ENCODE peak calls at places on chromosomes 3 and 15, in seven cellular contexts. One of them, this sample, is unnamed.

GRCh38 chr3:112811150-112811884 is 35.3 kb downstream of the CD200R1L start:
- DNase-seq in sigmoid colon: peak
- DNase-seq in tibial nerve: peak
- DNase-seq in adrenal gland: peak
- DNase-seq in heart left ventricle: peak
- DNase-seq in IMR-90: peak
- DNase-seq in upper lobe of left lung: no peak
- DNase-seq in this sample: no peak

GRCh38 chr3:1792466-1792865 is 306.2 kb upstream of the CNTN4 start:
- DNase-seq in sigmoid colon: no peak
- DNase-seq in tibial nerve: no peak
- DNase-seq in adrenal gland: no peak
- DNase-seq in heart left ventricle: no peak
- DNase-seq in IMR-90: no peak
- DNase-seq in upper lobe of left lung: no peak
- DNase-seq in this sample: no peak

GRCh38 chr3:147361671-147362420 is 44.5 kb downstream of the ZIC4 start:
- DNase-seq in sigmoid colon: no peak
- DNase-seq in tibial nerve: no peak
- DNase-seq in adrenal gland: no peak
- DNase-seq in heart left ventricle: no peak
- DNase-seq in IMR-90: no peak
- DNase-seq in upper lobe of left lung: no peak
- DNase-seq in this sample: peak

GRCh38 chr15:29765898-29766537 is 56.2 kb downstream of the TJP1 start:
- DNase-seq in sigmoid colon: no peak
- DNase-seq in tibial nerve: no peak
- DNase-seq in adrenal gland: no peak
- DNase-seq in heart left ventricle: no peak
- DNase-seq in IMR-90: no peak
- DNase-seq in upper lobe of left lung: no peak
- DNase-seq in this sample: no peak

GRCh38 chr3:52216585-52217408 is 8.6 kb downstream of the TLR9 start:
- DNase-seq in sigmoid colon: no peak
- DNase-seq in tibial nerve: no peak
- DNase-seq in adrenal gland: peak
- DNase-seq in heart left ventricle: peak
- DNase-seq in IMR-90: peak
- DNase-seq in upper lobe of left lung: peak
- DNase-seq in this sample: peak

GRCh38 chr3:126807795-126808194 is 103.8 kb downstream of the CHCHD6 start:
- DNase-seq in sigmoid colon: no peak
- DNase-seq in tibial nerve: no peak
- DNase-seq in adrenal gland: no peak
- DNase-seq in heart left ventricle: no peak
- DNase-seq in IMR-90: peak
- DNase-seq in upper lobe of left lung: no peak
- DNase-seq in this sample: no peak

GRCh38 chr3:122101646-122102045 is 46.5 kb downstream of the CD86 start:
- DNase-seq in sigmoid colon: no peak
- DNase-seq in tibial nerve: no peak
- DNase-seq in adrenal gland: no peak
- DNase-seq in heart left ventricle: no peak
- DNase-seq in IMR-90: peak
- DNase-seq in upper lobe of left lung: no peak
- DNase-seq in this sample: peak

GRCh38 chr3:135084404-135084803 is 289.3 kb downstream of the EPHB1 start:
- DNase-seq in sigmoid colon: no peak
- DNase-seq in tibial nerve: no peak
- DNase-seq in adrenal gland: no peak
- DNase-seq in heart left ventricle: no peak
- DNase-seq in IMR-90: no peak
- DNase-seq in upper lobe of left lung: no peak
- DNase-seq in this sample: no peak

GRCh38 chr15:90686435-90687218 is 30.5 kb upstream of the BLM start:
- DNase-seq in sigmoid colon: no peak
- DNase-seq in tibial nerve: no peak
- DNase-seq in adrenal gland: no peak
- DNase-seq in heart left ventricle: no peak
- DNase-seq in IMR-90: peak
- DNase-seq in upper lobe of left lung: no peak
- DNase-seq in this sample: no peak

GRCh38 chr3:60839242-60839641 is 412.0 kb downstream of the FHIT start:
- DNase-seq in sigmoid colon: no peak
- DNase-seq in tibial nerve: no peak
- DNase-seq in adrenal gland: no peak
- DNase-seq in heart left ventricle: no peak
- DNase-seq in IMR-90: no peak
- DNase-seq in upper lobe of left lung: no peak
- DNase-seq in this sample: no peak

GRCh38 chr3:157136647-157137387 is 23.1 kb downstream of the CCNL1 start:
- DNase-seq in sigmoid colon: no peak
- DNase-seq in tibial nerve: no peak
- DNase-seq in adrenal gland: peak
- DNase-seq in heart left ventricle: no peak
- DNase-seq in IMR-90: peak
- DNase-seq in upper lobe of left lung: peak
- DNase-seq in this sample: no peak

GRCh38 chr3:96843505-96844203 is 29.3 kb downstream of the EPHA6 start:
- DNase-seq in sigmoid colon: no peak
- DNase-seq in tibial nerve: no peak
- DNase-seq in adrenal gland: no peak
- DNase-seq in heart left ventricle: no peak
- DNase-seq in IMR-90: no peak
- DNase-seq in upper lobe of left lung: no peak
- DNase-seq in this sample: no peak

GRCh38 chr15:94739639-94740038 is 508.3 kb downstream of the MCTP2 start:
- DNase-seq in sigmoid colon: no peak
- DNase-seq in tibial nerve: no peak
- DNase-seq in adrenal gland: no peak
- DNase-seq in heart left ventricle: no peak
- DNase-seq in IMR-90: no peak
- DNase-seq in upper lobe of left lung: no peak
- DNase-seq in this sample: no peak

GRCh38 chr15:87528873-87529272 is 727.7 kb downstream of the NTRK3 start:
- DNase-seq in sigmoid colon: no peak
- DNase-seq in tibial nerve: no peak
- DNase-seq in adrenal gland: no peak
- DNase-seq in heart left ventricle: no peak
- DNase-seq in IMR-90: no peak
- DNase-seq in upper lobe of left lung: no peak
- DNase-seq in this sample: no peak

GRCh38 chr3:187465503-187465902 is 97.3 kb downstream of the RTP4 start:
- DNase-seq in sigmoid colon: no peak
- DNase-seq in tibial nerve: no peak
- DNase-seq in adrenal gland: no peak
- DNase-seq in heart left ventricle: no peak
- DNase-seq in IMR-90: no peak
- DNase-seq in upper lobe of left lung: no peak
- DNase-seq in this sample: no peak

GRCh38 chr15:92365079-92365478 is 28.6 kb upstream of the ST8SIA2 start:
- DNase-seq in sigmoid colon: no peak
- DNase-seq in tibial nerve: no peak
- DNase-seq in adrenal gland: no peak
- DNase-seq in heart left ventricle: no peak
- DNase-seq in IMR-90: no peak
- DNase-seq in upper lobe of left lung: peak
- DNase-seq in this sample: no peak

GRCh38 chr3:157531771-157532170 is 28.6 kb upstream of the VEPH1 start:
- DNase-seq in sigmoid colon: no peak
- DNase-seq in tibial nerve: no peak
- DNase-seq in adrenal gland: no peak
- DNase-seq in heart left ventricle: no peak
- DNase-seq in IMR-90: peak
- DNase-seq in upper lobe of left lung: no peak
- DNase-seq in this sample: no peak

GRCh38 chr15:59249816-59250215 is 43.2 kb downstream of the LDHAL6B start:
- DNase-seq in sigmoid colon: no peak
- DNase-seq in tibial nerve: no peak
- DNase-seq in adrenal gland: no peak
- DNase-seq in heart left ventricle: no peak
- DNase-seq in IMR-90: no peak
- DNase-seq in upper lobe of left lung: no peak
- DNase-seq in this sample: no peak

GRCh38 chr15:53171571-53171970 is 381.4 kb upstream of the ONECUT1 start:
- DNase-seq in sigmoid colon: no peak
- DNase-seq in tibial nerve: no peak
- DNase-seq in adrenal gland: no peak
- DNase-seq in heart left ventricle: no peak
- DNase-seq in IMR-90: no peak
- DNase-seq in upper lobe of left lung: no peak
- DNase-seq in this sample: no peak

DNA sequence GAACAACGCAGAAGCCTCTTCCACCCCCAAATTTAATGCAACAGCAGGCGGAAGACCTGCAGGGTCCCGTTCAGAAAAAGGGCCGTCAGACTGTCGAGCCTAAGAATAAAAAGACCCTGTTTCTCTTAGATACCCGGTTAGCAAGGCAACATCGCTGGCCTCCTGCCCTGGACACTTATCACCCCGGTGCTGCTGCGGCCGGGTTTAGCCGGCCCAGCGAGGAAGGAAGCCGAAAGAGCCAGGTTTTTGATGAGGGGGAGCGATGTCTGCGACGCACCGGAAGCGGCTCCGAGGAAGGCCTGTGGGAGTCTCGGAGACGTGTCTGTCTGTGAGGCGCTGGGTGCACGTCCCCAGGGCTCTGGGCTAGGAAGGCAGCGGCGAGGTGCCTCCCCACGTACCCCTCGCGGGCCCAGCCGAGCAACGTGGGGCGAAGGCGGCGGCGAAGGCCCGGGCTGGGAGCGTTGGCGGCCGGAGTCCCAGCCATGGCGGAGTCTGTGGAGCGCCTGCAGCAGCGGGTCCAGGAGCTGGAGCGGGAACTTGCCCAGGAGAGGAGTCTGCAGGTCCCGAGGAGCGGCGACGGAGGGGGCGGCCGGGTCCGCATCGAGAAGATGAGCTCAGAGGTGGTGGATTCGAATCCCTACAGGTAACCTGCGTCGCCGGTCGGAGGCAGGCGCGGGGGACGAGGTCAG is at the start of gene UBA5:
- DNase-seq in sigmoid colon: peak
- DNase-seq in tibial nerve: peak
- DNase-seq in adrenal gland: peak
- DNase-seq in heart left ventricle: peak
- DNase-seq in IMR-90: peak
- DNase-seq in upper lobe of left lung: peak
- DNase-seq in this sample: peak
- TF ChIP-seq POLR2A in sigmoid colon: no peak
- TF ChIP-seq POLR2A in tibial nerve: no peak
- TF ChIP-seq POLR2A in adrenal gland: no peak
- TF ChIP-seq POLR2A in heart left ventricle: no peak
- TF ChIP-seq POLR2A in IMR-90: peak
- TF ChIP-seq POLR2A in upper lobe of left lung: no peak
- TF ChIP-seq POLR2A in this sample: peak

GRCh38 chr3:69122398-69122797 is at the start of gene LMOD3:
- DNase-seq in sigmoid colon: no peak
- DNase-seq in tibial nerve: no peak
- DNase-seq in adrenal gland: no peak
- DNase-seq in heart left ventricle: peak
- DNase-seq in IMR-90: no peak
- DNase-seq in upper lobe of left lung: no peak
- DNase-seq in this sample: no peak
- TF ChIP-seq POLR2A in sigmoid colon: no peak
- TF ChIP-seq POLR2A in tibial nerve: no peak
- TF ChIP-seq POLR2A in adrenal gland: no peak
- TF ChIP-seq POLR2A in heart left ventricle: no peak
- TF ChIP-seq POLR2A in IMR-90: no peak
- TF ChIP-seq POLR2A in upper lobe of left lung: no peak
- TF ChIP-seq POLR2A in this sample: no peak

GRCh38 chr3:33385423-33385822 is 54.8 kb downstream of the UBP1 start:
- DNase-seq in sigmoid colon: no peak
- DNase-seq in tibial nerve: no peak
- DNase-seq in adrenal gland: no peak
- DNase-seq in heart left ventricle: no peak
- DNase-seq in IMR-90: peak
- DNase-seq in upper lobe of left lung: no peak
- DNase-seq in this sample: no peak
- TF ChIP-seq POLR2A in sigmoid colon: no peak
- TF ChIP-seq POLR2A in tibial nerve: no peak
- TF ChIP-seq POLR2A in adrenal gland: no peak
- TF ChIP-seq POLR2A in heart left ventricle: no peak
- TF ChIP-seq POLR2A in IMR-90: no peak
- TF ChIP-seq POLR2A in upper lobe of left lung: no peak
- TF ChIP-seq POLR2A in this sample: no peak

GRCh38 chr3:128648402-128648801 is 2.2 kb downstream of the RPN1 start:
- DNase-seq in sigmoid colon: no peak
- DNase-seq in tibial nerve: no peak
- DNase-seq in adrenal gland: no peak
- DNase-seq in heart left ventricle: no peak
- DNase-seq in IMR-90: no peak
- DNase-seq in upper lobe of left lung: no peak
- DNase-seq in this sample: no peak

GRCh38 chr3:128647307-128647706 is 3.3 kb downstream of the RPN1 start:
- DNase-seq in sigmoid colon: no peak
- DNase-seq in tibial nerve: no peak
- DNase-seq in adrenal gland: no peak
- DNase-seq in heart left ventricle: no peak
- DNase-seq in IMR-90: no peak
- DNase-seq in upper lobe of left lung: no peak
- DNase-seq in this sample: no peak

GRCh38 chr3:128649264-128649663 is 1.4 kb downstream of the RPN1 start:
- DNase-seq in sigmoid colon: peak
- DNase-seq in tibial nerve: no peak
- DNase-seq in adrenal gland: no peak
- DNase-seq in heart left ventricle: no peak
- DNase-seq in IMR-90: no peak
- DNase-seq in upper lobe of left lung: no peak
- DNase-seq in this sample: peak

GRCh38 chr3:128650096-128651050 is at the start of gene RPN1:
- DNase-seq in sigmoid colon: peak
- DNase-seq in tibial nerve: peak
- DNase-seq in adrenal gland: peak
- DNase-seq in heart left ventricle: peak
- DNase-seq in IMR-90: peak
- DNase-seq in upper lobe of left lung: peak
- DNase-seq in this sample: peak
- TF ChIP-seq POLR2A in sigmoid colon: peak
- TF ChIP-seq POLR2A in tibial nerve: peak
- TF ChIP-seq POLR2A in adrenal gland: peak
- TF ChIP-seq POLR2A in heart left ventricle: peak
- TF ChIP-seq POLR2A in IMR-90: peak
- TF ChIP-seq POLR2A in upper lobe of left lung: peak
- TF ChIP-seq POLR2A in this sample: peak

DNA sequence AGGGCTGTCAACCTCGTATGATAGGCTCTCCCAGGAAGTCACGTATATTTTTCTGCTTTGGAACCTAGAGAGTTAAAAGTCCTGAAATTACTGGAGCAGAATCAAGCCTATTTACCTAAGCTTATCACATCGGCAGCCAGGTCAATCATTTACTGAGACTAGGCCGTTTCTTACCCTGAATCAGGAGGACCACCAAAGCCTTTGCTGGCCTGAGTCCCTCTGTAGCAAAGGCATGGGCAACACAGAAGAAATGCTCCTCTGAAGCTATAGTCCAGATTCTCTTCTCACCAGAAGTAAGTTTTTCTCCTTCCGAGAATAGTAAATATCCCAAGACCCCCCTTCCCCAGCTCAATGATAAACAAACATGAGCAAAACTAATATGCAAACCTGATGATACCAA is 125.9 kb upstream of the PHLDB2 start:
- DNase-seq in sigmoid colon: no peak
- DNase-seq in tibial nerve: no peak
- DNase-seq in adrenal gland: no peak
- DNase-seq in heart left ventricle: no peak
- DNase-seq in IMR-90: no peak
- DNase-seq in upper lobe of left lung: no peak
- DNase-seq in this sample: no peak
- TF ChIP-seq POLR2A in sigmoid colon: no peak
- TF ChIP-seq POLR2A in tibial nerve: no peak
- TF ChIP-seq POLR2A in adrenal gland: no peak
- TF ChIP-seq POLR2A in heart left ventricle: no peak
- TF ChIP-seq POLR2A in IMR-90: no peak
- TF ChIP-seq POLR2A in upper lobe of left lung: no peak
- TF ChIP-seq POLR2A in this sample: no peak

This sample was measured in erythroblast.